ENCODE peak calls at places on chromosomes 5 and 9, in five cellular contexts. One of them, this sample, is unnamed.

GRCh38 chr5:30051976-30052375 is 1141.5 kb upstream of the CDH6 start:
- DNase-seq in choroid plexus epithelial cell: no peak
- DNase-seq in AG10803: no peak
- DNase-seq in NB4: no peak
- DNase-seq in GM12878: no peak
- DNase-seq in this sample: no peak

GRCh38 chr9:89154651-89155336 is 23.8 kb downstream of the SHC3 start:
- DNase-seq in AG10803: peak
- DNase-seq in GM12878: no peak
- DNase-seq in NB4: peak
- DNase-seq in choroid plexus epithelial cell: peak
- DNase-seq in this sample: peak

GRCh38 chr5:40755093-40755406 is 711 bp downstream of the TTC33 start:
- DNase-seq in GM12878: peak
- DNase-seq in choroid plexus epithelial cell: peak
- DNase-seq in NB4: peak
- DNase-seq in AG10803: peak
- DNase-seq in this sample: peak

GRCh38 chr5:66517361-66517760 is 78.8 kb upstream of the MAST4 start:
- DNase-seq in AG10803: no peak
- DNase-seq in choroid plexus epithelial cell: no peak
- DNase-seq in NB4: no peak
- DNase-seq in GM12878: no peak
- DNase-seq in this sample: no peak

GRCh38 chr5:81819556-81820314 is 68.8 kb upstream of the SSBP2 start:
- DNase-seq in choroid plexus epithelial cell: peak
- DNase-seq in NB4: peak
- DNase-seq in AG10803: no peak
- DNase-seq in GM12878: no peak
- DNase-seq in this sample: peak

GRCh38 chr5:67246108-67246507 is 49.5 kb upstream of the CD180 start:
- DNase-seq in AG10803: peak
- DNase-seq in choroid plexus epithelial cell: peak
- DNase-seq in GM12878: peak
- DNase-seq in NB4: peak
- DNase-seq in this sample: peak

GRCh38 chr9:130606887-130607582 is 27.7 kb downstream of the FUBP3 start:
- DNase-seq in choroid plexus epithelial cell: peak
- DNase-seq in AG10803: no peak
- DNase-seq in GM12878: no peak
- DNase-seq in NB4: no peak
- DNase-seq in this sample: peak

GRCh38 chr9:105114956-105115728 is 129.3 kb upstream of the SLC44A1 start:
- DNase-seq in NB4: peak
- DNase-seq in GM12878: peak
- DNase-seq in AG10803: peak
- DNase-seq in choroid plexus epithelial cell: peak
- DNase-seq in this sample: peak

GRCh38 chr9:10366171-10366779 is 246.5 kb downstream of the PTPRD start:
- DNase-seq in choroid plexus epithelial cell: peak
- DNase-seq in AG10803: peak
- DNase-seq in GM12878: peak
- DNase-seq in NB4: peak
- DNase-seq in this sample: peak

GRCh38 chr5:93675458-93676450 is 65.6 kb downstream of the POU5F2 start:
- DNase-seq in choroid plexus epithelial cell: no peak
- DNase-seq in AG10803: no peak
- DNase-seq in NB4: no peak
- DNase-seq in GM12878: no peak
- DNase-seq in this sample: no peak

GRCh38 chr5:81425569-81425968 is 31.6 kb upstream of the ACOT12 start:
- DNase-seq in choroid plexus epithelial cell: peak
- DNase-seq in NB4: peak
- DNase-seq in AG10803: peak
- DNase-seq in GM12878: no peak
- DNase-seq in this sample: peak

GRCh38 chr9:30522486-30522885 is 1862.0 kb upstream of the ACO1 start:
- DNase-seq in GM12878: no peak
- DNase-seq in NB4: no peak
- DNase-seq in AG10803: no peak
- DNase-seq in choroid plexus epithelial cell: no peak
- DNase-seq in this sample: no peak

GRCh38 chr5:116507051-116507537 is 67.5 kb downstream of the SEMA6A start:
- DNase-seq in GM12878: no peak
- DNase-seq in choroid plexus epithelial cell: peak
- DNase-seq in NB4: no peak
- DNase-seq in AG10803: peak
- DNase-seq in this sample: peak

GRCh38 chr5:150394103-150394502 is 18.6 kb downstream of the CD74 start:
- DNase-seq in NB4: no peak
- DNase-seq in choroid plexus epithelial cell: peak
- DNase-seq in GM12878: no peak
- DNase-seq in AG10803: no peak
- DNase-seq in this sample: no peak

GRCh38 chr5:150392680-150393079 is 20.0 kb downstream of the CD74 start:
- DNase-seq in NB4: no peak
- DNase-seq in AG10803: no peak
- DNase-seq in choroid plexus epithelial cell: no peak
- DNase-seq in GM12878: no peak
- DNase-seq in this sample: no peak

GRCh38 chr5:150396247-150396646 is 16.5 kb downstream of the CD74 start:
- DNase-seq in NB4: no peak
- DNase-seq in GM12878: no peak
- DNase-seq in AG10803: no peak
- DNase-seq in choroid plexus epithelial cell: no peak
- DNase-seq in this sample: no peak

GRCh38 chr5:150395690-150395979 is 17.1 kb downstream of the CD74 start:
- DNase-seq in choroid plexus epithelial cell: no peak
- DNase-seq in GM12878: no peak
- DNase-seq in NB4: no peak
- DNase-seq in AG10803: no peak
- DNase-seq in this sample: no peak

DNA sequence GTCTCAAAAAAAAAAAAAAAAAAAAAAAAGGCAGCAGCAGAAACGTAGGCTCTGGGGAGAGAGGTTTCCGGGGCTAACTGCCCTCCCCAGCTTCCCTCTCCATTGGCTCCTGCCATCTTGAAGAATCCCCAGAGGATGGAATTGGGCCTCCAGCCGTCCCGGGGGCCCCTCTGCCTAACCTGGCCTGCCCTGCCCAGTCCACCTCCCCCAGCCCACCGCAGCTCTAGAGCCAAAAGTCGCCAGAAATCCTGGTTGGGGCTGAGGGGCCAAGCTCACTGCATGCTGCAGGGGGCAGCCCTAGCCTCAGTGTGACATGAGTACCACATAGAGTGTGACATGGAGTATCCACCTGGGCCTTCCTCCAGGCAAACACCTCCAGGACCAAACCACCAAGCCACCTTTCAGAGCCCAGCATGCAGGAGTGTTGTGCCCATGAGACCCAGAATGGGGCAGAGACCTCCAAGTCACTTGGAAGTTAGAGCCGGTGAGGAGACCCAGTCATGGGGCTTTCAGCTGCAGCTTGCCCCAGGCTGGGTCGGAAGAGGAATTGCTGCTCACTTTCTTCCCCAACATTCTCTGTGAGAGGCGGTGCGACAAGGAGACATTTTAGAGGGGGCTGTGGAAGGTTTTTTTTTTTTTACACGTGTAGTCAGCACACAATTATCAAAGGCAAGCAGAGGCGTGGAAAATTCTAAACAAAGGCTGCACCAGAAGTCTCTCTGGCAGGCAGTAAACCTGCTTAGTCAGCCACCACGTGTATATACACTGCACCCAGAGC is 17.6 kb downstream of the CD74 start:
- DNase-seq in NB4: no peak
- DNase-seq in AG10803: no peak
- DNase-seq in choroid plexus epithelial cell: no peak
- DNase-seq in GM12878: no peak
- DNase-seq in this sample: no peak
- TF ChIP-seq CTCF in NB4: no peak
- TF ChIP-seq CTCF in AG10803: no peak
- TF ChIP-seq CTCF in choroid plexus epithelial cell: no peak
- TF ChIP-seq CTCF in GM12878: no peak
- TF ChIP-seq CTCF in this sample: no peak

GRCh38 chr5:16127865-16128544 is 51.6 kb downstream of the MARCHF11 start:
- DNase-seq in AG10803: no peak
- DNase-seq in choroid plexus epithelial cell: no peak
- DNase-seq in GM12878: no peak
- DNase-seq in NB4: no peak
- DNase-seq in this sample: no peak

GRCh38 chr5:16131878-16132277 is 47.7 kb downstream of the MARCHF11 start:
- DNase-seq in GM12878: no peak
- DNase-seq in NB4: no peak
- DNase-seq in choroid plexus epithelial cell: no peak
- DNase-seq in AG10803: no peak
- DNase-seq in this sample: no peak

GRCh38 chr5:16134204-16134603 is 45.4 kb downstream of the MARCHF11 start:
- DNase-seq in NB4: no peak
- DNase-seq in AG10803: no peak
- DNase-seq in GM12878: no peak
- DNase-seq in choroid plexus epithelial cell: no peak
- DNase-seq in this sample: no peak

GRCh38 chr5:16128944-16129343 is 50.6 kb downstream of the MARCHF11 start:
- DNase-seq in AG10803: no peak
- DNase-seq in NB4: no peak
- DNase-seq in choroid plexus epithelial cell: no peak
- DNase-seq in GM12878: no peak
- DNase-seq in this sample: no peak
- H3K4me3 ChIP-seq in AG10803: no peak
- H3K4me3 ChIP-seq in NB4: no peak
- H3K4me3 ChIP-seq in choroid plexus epithelial cell: no peak
- H3K4me3 ChIP-seq in GM12878: no peak
- H3K4me3 ChIP-seq in this sample: no peak

GRCh38 chr5:15794117-15794985 is 294.4 kb downstream of the FBXL7 start:
- DNase-seq in AG10803: no peak
- DNase-seq in GM12878: no peak
- DNase-seq in choroid plexus epithelial cell: peak
- DNase-seq in NB4: no peak
- DNase-seq in this sample: peak
- TF ChIP-seq CTCF in AG10803: peak
- TF ChIP-seq CTCF in GM12878: no peak
- TF ChIP-seq CTCF in choroid plexus epithelial cell: peak
- TF ChIP-seq CTCF in NB4: no peak
- TF ChIP-seq CTCF in this sample: no peak

GRCh38 chr5:106985174-106985573 is 685.6 kb downstream of the EFNA5 start:
- DNase-seq in GM12878: no peak
- DNase-seq in choroid plexus epithelial cell: no peak
- DNase-seq in NB4: no peak
- DNase-seq in AG10803: no peak
- DNase-seq in this sample: no peak
- H3K4me3 ChIP-seq in GM12878: no peak
- H3K4me3 ChIP-seq in choroid plexus epithelial cell: no peak
- H3K4me3 ChIP-seq in NB4: no peak
- H3K4me3 ChIP-seq in AG10803: no peak
- H3K4me3 ChIP-seq in this sample: no peak

GRCh38 chr9:110875275-110875674 is 163.0 kb downstream of the LPAR1 start:
- DNase-seq in choroid plexus epithelial cell: no peak
- DNase-seq in NB4: peak
- DNase-seq in GM12878: peak
- DNase-seq in AG10803: no peak
- DNase-seq in this sample: no peak
- TF ChIP-seq CTCF in choroid plexus epithelial cell: peak
- TF ChIP-seq CTCF in NB4: peak
- TF ChIP-seq CTCF in GM12878: peak
- TF ChIP-seq CTCF in AG10803: no peak
- TF ChIP-seq CTCF in this sample: no peak

DNA sequence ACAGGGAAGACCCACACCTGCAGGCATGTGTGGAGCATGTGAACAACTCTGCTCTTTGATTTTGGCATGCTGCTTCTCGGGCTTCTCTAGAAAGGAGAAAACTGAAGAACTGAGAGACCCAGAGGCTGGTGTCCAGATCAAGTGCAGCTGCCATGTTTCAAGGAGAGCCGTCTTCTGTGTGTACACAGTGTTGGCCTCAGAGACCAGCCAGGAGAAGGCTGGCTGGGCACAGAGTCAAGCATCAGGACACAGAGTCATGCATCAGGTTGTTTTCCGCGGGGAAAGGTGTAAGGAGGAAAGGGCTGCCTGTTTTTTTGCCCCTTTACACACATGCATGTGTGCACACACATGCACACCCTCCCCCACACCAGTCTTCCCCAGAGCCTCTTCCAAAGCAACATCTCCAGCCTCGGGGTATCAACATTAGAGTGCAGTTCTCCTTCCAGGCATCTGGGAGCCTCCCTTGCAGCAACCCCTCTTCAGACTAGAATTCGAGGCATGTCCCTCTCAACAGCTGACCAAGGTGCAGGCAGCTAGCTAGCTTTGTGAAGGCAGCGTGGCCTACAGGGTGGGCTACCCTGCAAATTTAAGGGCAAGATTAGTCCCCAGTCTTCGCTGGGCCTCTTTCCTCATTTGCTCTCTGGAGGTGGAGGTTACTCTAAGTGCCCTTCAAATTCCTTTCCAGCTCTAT is 180.9 kb downstream of the AOPEP start:
- DNase-seq in choroid plexus epithelial cell: no peak
- DNase-seq in GM12878: no peak
- DNase-seq in NB4: peak
- DNase-seq in AG10803: no peak
- DNase-seq in this sample: no peak
- H3K4me3 ChIP-seq in choroid plexus epithelial cell: no peak
- H3K4me3 ChIP-seq in GM12878: no peak
- H3K4me3 ChIP-seq in NB4: no peak
- H3K4me3 ChIP-seq in AG10803: no peak
- H3K4me3 ChIP-seq in this sample: no peak

GRCh38 chr9:125049212-125049611 is 94.1 kb downstream of the SCAI start:
- DNase-seq in GM12878: no peak
- DNase-seq in choroid plexus epithelial cell: peak
- DNase-seq in NB4: no peak
- DNase-seq in AG10803: no peak
- DNase-seq in this sample: no peak

GRCh38 chr9:125039544-125039943 is 98.7 kb upstream of the GOLGA1 start:
- DNase-seq in NB4: no peak
- DNase-seq in GM12878: no peak
- DNase-seq in choroid plexus epithelial cell: no peak
- DNase-seq in AG10803: no peak
- DNase-seq in this sample: no peak

GRCh38 chr9:125043148-125043547 is 100.2 kb downstream of the SCAI start:
- DNase-seq in choroid plexus epithelial cell: no peak
- DNase-seq in NB4: no peak
- DNase-seq in GM12878: no peak
- DNase-seq in AG10803: no peak
- DNase-seq in this sample: no peak

GRCh38 chr9:125043631-125044030 is 99.7 kb downstream of the SCAI start:
- DNase-seq in AG10803: no peak
- DNase-seq in GM12878: no peak
- DNase-seq in NB4: no peak
- DNase-seq in choroid plexus epithelial cell: no peak
- DNase-seq in this sample: no peak
- TF ChIP-seq CTCF in AG10803: no peak
- TF ChIP-seq CTCF in GM12878: no peak
- TF ChIP-seq CTCF in NB4: no peak
- TF ChIP-seq CTCF in choroid plexus epithelial cell: no peak
- TF ChIP-seq CTCF in this sample: no peak

This sample was measured in cardiac fibroblast.